ENCODE peak calls at places on chromosomes 6 and 20, in six cellular contexts. J, M, L, E, C and Z are unnamed samples.

GRCh38 chr6:112216699-112217551 is 37.4 kb downstream of the LAMA4 start:
- DNase-seq in J (peak), M (no peak), L (no peak), E (no peak), C (no peak), Z (no peak)

GRCh38 chr20:62967149-62967501 is 14.6 kb downstream of the SLC17A9 start:
- DNase-seq in J (no peak), M (no peak), L (no peak), E (no peak), C (no peak), Z (no peak)

GRCh38 chr6:135179920-135180457 is 1.1 kb upstream of the MYB start:
- DNase-seq in J (peak), M (no peak), L (no peak), E (no peak), C (no peak), Z (no peak)

GRCh38 chr6:164163239-164163638 is 748.7 kb downstream of the QKI start:
- DNase-seq in J (no peak), M (no peak), L (no peak), E (no peak), C (no peak), Z (no peak)

GRCh38 chr20:50561379-50562078 is 51.3 kb downstream of the PTPN1 start:
- DNase-seq in J (peak), M (no peak), L (no peak), E (peak), C (no peak), Z (no peak)

GRCh38 chr6:137911675-137912158 is 44.7 kb downstream of the TNFAIP3 start:
- DNase-seq in J (no peak), M (no peak), L (no peak), E (no peak), C (no peak), Z (no peak)

GRCh38 chr6:125749864-125750691 is 646 bp downstream of the HEY2 start:
- DNase-seq in J (no peak), M (no peak), L (no peak), E (no peak), C (peak), Z (peak)

GRCh38 chr20:32966382-32966781 is 37.9 kb downstream of the SUN5 start:
- DNase-seq in J (no peak), M (no peak), L (no peak), E (no peak), C (no peak), Z (no peak)

GRCh38 chr20:25249198-25249931 is 1.5 kb downstream of the PYGB start:
- DNase-seq in J (peak), M (no peak), L (no peak), E (no peak), C (no peak), Z (no peak)
- TF ChIP-seq CTCF in J (peak), M (no peak), L (no peak), E (no peak), C (no peak), Z (no peak)

DNA sequence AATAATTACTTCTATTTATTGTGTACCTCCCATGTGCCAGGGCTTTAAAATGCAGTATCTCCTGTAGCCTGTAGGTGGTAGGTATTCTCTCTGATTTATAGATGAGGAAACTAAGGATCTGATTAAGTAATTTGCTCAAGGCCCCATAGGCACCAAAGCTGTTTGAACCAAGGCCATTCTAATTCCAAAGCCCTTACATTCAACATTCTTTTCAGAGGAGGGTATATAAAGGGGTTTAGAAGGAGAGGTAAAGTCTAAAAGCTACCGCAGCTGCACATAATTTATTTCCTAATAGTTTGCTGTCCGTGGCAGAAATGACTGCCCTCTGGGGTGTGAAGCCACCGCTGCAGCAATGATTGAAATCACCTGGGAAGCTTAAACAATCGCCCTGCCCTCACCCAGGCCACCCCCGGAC is 95.0 kb upstream of the FAM8A1 start:
- DNase-seq in J (peak), M (no peak), L (no peak), E (no peak), C (no peak), Z (no peak)
- TF ChIP-seq CTCF in J (peak), M (no peak), L (no peak), E (peak), C (peak), Z (peak)

GRCh38 chr6:37549186-37549957 is 49.7 kb upstream of the CCDC167 start:
- DNase-seq in J (no peak), M (no peak), L (no peak), E (no peak), C (no peak), Z (no peak)

GRCh38 chr6:37548067-37548674 is 48.5 kb upstream of the CCDC167 start:
- DNase-seq in J (peak), M (no peak), L (no peak), E (no peak), C (no peak), Z (no peak)

GRCh38 chr6:37546141-37546871 is 46.6 kb upstream of the CCDC167 start:
- DNase-seq in J (no peak), M (no peak), L (no peak), E (no peak), C (no peak), Z (peak)

GRCh38 chr6:37550436-37550835 is 50.7 kb upstream of the CCDC167 start:
- DNase-seq in J (peak), M (no peak), L (no peak), E (no peak), C (no peak), Z (no peak)

DNA sequence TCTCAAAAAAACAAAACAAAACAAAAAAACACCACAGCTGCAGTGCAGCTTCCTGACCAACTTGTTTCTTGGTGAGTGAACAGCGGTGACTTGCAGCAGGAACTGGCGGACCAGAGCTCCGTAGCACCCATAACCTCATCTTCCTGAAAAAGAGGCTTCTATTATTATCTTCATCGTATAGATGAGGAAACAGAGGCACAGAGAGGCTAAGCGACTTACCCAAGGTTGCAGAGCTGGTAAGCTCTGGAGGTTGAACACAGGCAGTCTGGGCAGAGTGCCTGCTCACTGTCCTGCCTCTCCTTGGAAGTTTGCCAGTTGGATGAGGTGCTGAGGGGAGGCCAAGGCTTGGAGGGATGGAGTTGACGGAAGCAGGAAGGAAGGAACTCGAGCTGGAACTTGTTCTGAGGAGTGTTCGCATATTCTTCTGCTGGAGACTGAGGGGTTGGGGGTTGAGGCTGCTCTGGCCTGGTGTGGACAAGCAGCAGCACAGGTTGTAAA is 47.9 kb upstream of the CCDC167 start:
- DNase-seq in J (peak), M (no peak), L (no peak), E (no peak), C (no peak), Z (no peak)
- TF ChIP-seq CTCF in J (no peak), M (no peak), L (no peak), E (no peak), C (no peak), Z (no peak)

DNA sequence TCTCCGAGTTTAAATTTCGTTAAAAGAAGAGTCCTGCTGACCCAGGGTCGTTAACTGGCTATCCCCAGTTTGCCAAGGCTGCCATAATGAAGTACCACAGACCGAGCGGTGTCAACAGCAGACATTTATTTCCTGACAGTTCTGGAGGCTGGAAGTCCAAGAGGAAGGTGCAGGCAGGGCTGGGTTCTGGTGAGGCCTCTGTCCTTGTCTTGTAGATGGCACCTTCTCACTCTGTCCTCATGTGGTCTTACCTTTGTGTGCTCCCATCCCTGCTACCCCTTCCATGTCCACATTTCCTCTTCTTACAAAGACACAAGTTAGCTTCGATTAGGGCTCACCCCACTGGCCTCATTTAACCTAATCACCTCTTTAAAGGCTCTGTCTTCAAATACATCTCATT is 29.8 kb upstream of the EEF1E1 start:
- DNase-seq in J (no peak), M (no peak), L (no peak), E (no peak), C (no peak), Z (no peak)
- TF ChIP-seq CTCF in J (no peak), M (no peak), L (no peak), E (no peak), C (no peak), Z (no peak)

GRCh38 chr6:67694127-67694526 is 941.0 kb upstream of the ADGRB3 start:
- DNase-seq in J (no peak), M (no peak), L (no peak), E (no peak), C (no peak), Z (no peak)
- TF ChIP-seq CTCF in J (no peak), M (no peak), L (no peak), E (no peak), C (no peak), Z (no peak)

DNA sequence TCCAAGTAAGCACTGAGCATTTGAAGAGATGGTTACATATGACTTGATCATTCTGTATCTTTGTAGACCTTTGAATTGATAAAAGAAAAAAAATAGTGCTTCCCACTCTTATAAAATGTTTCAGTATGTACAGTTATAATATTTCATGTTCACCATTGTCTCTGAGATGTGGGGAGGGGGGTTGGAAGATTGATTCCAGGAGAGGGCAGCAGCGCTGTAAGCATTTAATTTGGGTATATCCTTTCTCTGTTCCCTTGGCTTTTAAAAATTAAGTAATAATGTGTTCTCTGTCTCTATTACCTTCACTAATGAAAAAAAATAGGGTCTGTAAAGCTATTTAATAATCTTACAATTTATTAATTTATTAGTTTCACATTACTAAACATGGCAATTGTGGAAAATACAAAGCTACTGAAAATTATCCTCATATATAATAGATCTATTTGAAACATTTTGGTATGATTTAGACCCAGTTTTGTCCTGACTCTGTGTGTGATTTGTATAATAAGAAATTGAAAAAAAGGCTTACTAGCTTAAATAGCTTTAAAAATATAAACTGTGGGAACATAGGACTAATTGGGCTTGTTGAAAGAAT is 341.2 kb downstream of the CDKAL1 start:
- DNase-seq in J (peak), M (no peak), L (no peak), E (no peak), C (peak), Z (no peak)
- TF ChIP-seq CTCF in J (peak), M (no peak), L (no peak), E (no peak), C (no peak), Z (peak)

GRCh38 chr6:25939593-25939992 is 9.1 kb upstream of the SLC17A2 start:
- DNase-seq in J (no peak), M (no peak), L (no peak), E (no peak), C (no peak), Z (no peak)

GRCh38 chr6:25944655-25945054 is 14.2 kb upstream of the SLC17A2 start:
- DNase-seq in J (no peak), M (no peak), L (no peak), E (no peak), C (no peak), Z (no peak)

GRCh38 chr6:25943887-25944286 is 13.4 kb upstream of the SLC17A2 start:
- DNase-seq in J (no peak), M (no peak), L (no peak), E (no peak), C (no peak), Z (no peak)

GRCh38 chr6:25945175-25945574 is 14.7 kb upstream of the SLC17A2 start:
- DNase-seq in J (no peak), M (no peak), L (no peak), E (no peak), C (no peak), Z (no peak)

GRCh38 chr6:25942561-25943147 is 12.2 kb upstream of the SLC17A2 start:
- DNase-seq in J (peak), M (no peak), L (no peak), E (no peak), C (no peak), Z (no peak)
- TF ChIP-seq CTCF in J (peak), M (no peak), L (no peak), E (peak), C (no peak), Z (peak)

GRCh38 chr6:18308070-18308735 is 43.9 kb upstream of the DEK start:
- DNase-seq in J (peak), M (no peak), L (no peak), E (no peak), C (no peak), Z (no peak)

GRCh38 chr6:18307006-18307405 is 42.7 kb upstream of the DEK start:
- DNase-seq in J (peak), M (no peak), L (no peak), E (no peak), C (no peak), Z (no peak)

DNA sequence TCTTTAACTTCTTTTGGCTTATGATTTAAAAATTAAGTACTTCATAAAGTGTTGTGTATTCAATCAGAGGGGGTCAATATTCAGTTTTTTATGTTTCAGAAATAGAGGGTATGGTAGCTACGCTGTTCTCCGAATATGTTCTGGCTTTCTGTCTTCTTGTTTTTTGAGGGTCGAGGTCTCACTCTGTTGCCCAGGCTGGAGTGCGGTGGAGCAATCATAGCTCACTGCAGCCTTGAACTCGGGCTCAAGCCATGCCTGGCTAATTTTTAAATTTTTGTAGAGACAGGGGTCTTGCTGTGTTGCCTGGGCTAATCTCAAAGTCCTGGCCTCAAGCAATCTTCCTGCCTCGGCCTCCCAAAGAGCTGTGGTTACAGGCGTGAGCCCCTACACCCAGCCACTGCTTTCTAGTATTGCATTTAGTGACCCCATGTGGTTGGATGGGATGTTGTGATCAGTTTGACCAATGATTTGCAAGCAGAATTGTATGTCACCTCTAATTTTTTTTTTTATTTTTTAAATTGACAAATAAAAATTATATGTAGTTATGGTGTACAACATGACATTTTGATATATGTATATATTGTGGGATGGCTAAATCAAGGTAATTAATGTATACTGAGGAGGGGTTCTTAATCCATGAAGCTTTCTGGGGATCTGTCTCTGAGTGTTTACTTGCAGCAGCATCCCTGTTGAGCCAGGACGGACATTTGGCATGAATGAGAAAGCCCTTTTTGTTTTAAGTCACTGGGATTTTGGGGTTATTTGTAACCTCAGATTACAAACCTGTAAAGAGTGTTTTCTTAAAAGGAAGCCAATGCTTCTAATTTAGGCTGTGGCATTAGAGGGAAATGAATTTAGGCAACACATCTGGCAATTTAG is 38.5 kb upstream of the DEK start:
- DNase-seq in J (peak), M (no peak), L (no peak), E (no peak), C (no peak), Z (no peak)
- TF ChIP-seq CTCF in J (peak), M (no peak), L (no peak), E (peak), C (no peak), Z (no peak)

GRCh38 chr6:26568601-26569432 is 27.9 kb upstream of the ABT1 start:
- DNase-seq in J (peak), M (peak), L (peak), E (peak), C (peak), Z (peak)
- TF ChIP-seq CTCF in J (peak), M (no peak), L (no peak), E (no peak), C (no peak), Z (no peak)